ENCODE peak calls at places on chromosomes 11 and 22, in five cellular contexts. O, B, Q, C and E are unnamed samples. For H3K4me1 and H3K27me3, the result is how much of the 10 kb centered on the place peaks cover.

GRCh38 chr11:67015048-67015447 is 7.9 kb upstream of the SYT12 start:
- DNase-seq in C (no peak), O (no peak), B (no peak), Q (no peak), E (no peak)

GRCh38 chr11:33018840-33019239 is 3.2 kb downstream of the DEPDC7 start:
- DNase-seq in C (no peak), Q (no peak), O (no peak), B (no peak), E (no peak)

GRCh38 chr11:45031912-45032519 is 81.3 kb upstream of the TP53I11 start:
- DNase-seq in B (no peak), O (no peak), C (peak), Q (no peak), E (no peak)

GRCh38 chr11:117815262-117815803 is 9.2 kb downstream of the FXYD2 start:
- DNase-seq in B (no peak), O (peak), C (peak), Q (no peak), E (peak)

GRCh38 chr11:106091480-106092123 is 14.1 kb downstream of the AASDHPPT start:
- DNase-seq in C (no peak), B (no peak), Q (no peak), O (no peak), E (no peak)

GRCh38 chr11:126804363-126804762 is 196.2 kb downstream of the KIRREL3 start:
- DNase-seq in C (no peak), O (no peak), B (no peak), Q (no peak), E (no peak)

GRCh38 chr11:1963864-1964263 is 16.7 kb downstream of the MRPL23 start:
- DNase-seq in O (no peak), Q (no peak), B (no peak), C (peak), E (no peak)

GRCh38 chr11:27097538-27097937 is 56.9 kb downstream of the BBOX1 start:
- DNase-seq in C (no peak), O (no peak), Q (no peak), B (no peak), E (no peak)

GRCh38 chr11:111793863-111794262 is 27.7 kb upstream of the PPP2R1B start:
- DNase-seq in O (peak), C (no peak), Q (no peak), B (no peak), E (no peak)

GRCh38 chr11:69075421-69076128 is 26.8 kb downstream of the TPCN2 start:
- DNase-seq in C (no peak), B (no peak), O (peak), Q (peak), E (no peak)

GRCh38 chr11:114180301-114181055 is 115.7 kb upstream of the NNMT start:
- DNase-seq in Q (peak), O (peak), B (no peak), C (no peak), E (peak)

GRCh38 chr11:75555079-75555811 is 6.8 kb upstream of the SERPINH1 start:
- DNase-seq in Q (no peak), B (no peak), O (peak), C (no peak), E (no peak)

GRCh38 chr11:2928605-2929510 is at the start of gene PHLDA2:
- DNase-seq in Q (peak), O (peak), C (peak), B (no peak), E (peak)

GRCh38 chr11:107857550-107858216 is 904 bp downstream of the SLC35F2 start:
- DNase-seq in C (no peak), Q (no peak), B (no peak), O (no peak), E (peak)

DNA sequence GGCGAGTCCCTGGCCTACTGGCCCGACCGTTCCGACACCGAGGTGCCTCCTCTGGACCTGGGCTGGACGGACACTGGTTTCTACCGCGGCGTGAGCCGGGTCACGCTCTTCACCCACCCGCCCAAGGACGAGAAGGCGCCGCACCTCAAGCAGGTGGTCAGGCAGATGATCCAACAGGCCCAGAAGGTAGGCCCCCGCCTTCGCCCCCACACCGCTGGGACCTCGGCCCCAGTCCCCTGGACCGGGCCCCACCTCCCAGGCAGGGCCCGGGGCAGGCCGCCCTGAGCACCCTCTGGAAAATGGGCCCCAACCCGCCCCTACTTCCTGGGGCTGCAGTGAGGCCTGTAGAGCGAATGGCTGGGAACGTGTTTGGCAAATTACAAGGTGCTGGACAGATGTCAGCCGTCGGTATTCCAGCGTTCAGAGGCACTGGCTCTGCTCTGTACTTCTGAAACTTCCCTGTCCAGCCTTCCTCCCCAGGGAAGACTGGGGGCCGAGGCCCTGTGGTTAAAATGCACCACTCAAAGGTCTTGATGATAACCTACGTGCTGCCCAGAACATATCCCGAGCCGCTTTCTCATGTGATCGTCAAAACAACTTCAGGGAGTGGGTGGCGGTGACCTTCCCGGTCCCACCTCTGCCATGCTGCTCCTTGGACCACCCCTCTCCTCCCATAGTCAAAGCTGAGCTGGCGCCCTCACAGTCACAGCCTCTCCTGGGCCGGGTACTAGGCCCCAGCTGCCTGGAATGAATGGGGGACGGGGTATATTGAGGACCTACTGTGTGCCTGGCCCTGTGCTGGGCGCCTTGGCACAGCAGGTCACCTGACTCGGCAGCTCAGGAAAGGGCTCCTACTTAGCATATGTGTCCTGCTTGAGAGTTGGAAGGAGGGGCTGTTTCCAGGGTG is 845 bp downstream of the FAM83F start:
- DNase-seq in O (no peak), C (no peak), B (no peak), Q (peak), E (peak)
- H3K4me3 ChIP-seq in O (no peak), C (peak), B (peak), Q (peak), E (peak)

GRCh38 chr11:73244589-73245240 is 26.6 kb downstream of the P2RY2 start:
- DNase-seq in B (no peak), C (peak), O (no peak), Q (no peak), E (no peak)
- H3K4me1 ChIP-seq in B (under half), C (half or more), O (under half), Q (under half), E (under half)

GRCh38 chr11:124667601-124668000 is 5.9 kb downstream of the SIAE start:
- DNase-seq in Q (no peak), C (no peak), O (no peak), B (no peak), E (no peak)
- H3K27me3 ChIP-seq in Q (under half), C (under half), O (under half), B (under half), E (under half)

DNA sequence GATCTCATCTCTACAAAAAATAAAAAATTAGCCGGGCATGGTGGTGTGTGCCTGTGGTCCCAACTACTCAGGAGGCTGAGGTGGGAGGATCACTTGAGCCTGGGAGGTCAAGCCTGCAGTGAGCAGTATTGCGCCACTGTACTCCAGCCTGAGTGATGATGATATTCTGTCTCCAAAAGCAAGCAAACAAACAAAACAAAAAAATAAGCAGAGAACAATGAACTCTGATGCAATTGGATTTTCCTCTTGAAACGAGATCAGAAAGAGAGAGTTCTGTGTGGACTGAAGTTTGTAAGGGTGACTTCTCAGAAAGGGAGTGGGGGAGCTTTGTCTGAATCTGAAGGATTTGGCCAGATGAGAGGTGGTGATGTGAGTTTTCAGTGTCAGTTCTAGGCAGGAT is 6.0 kb upstream of the TMEM123 start:
- DNase-seq in Q (no peak), C (no peak), B (peak), O (no peak), E (no peak)
- H3K4me3 ChIP-seq in Q (no peak), C (no peak), B (no peak), O (no peak), E (no peak)